ENCODE peak calls at places on chromosomes 3 and 15, in four cellular contexts. I is CD8-positive, alpha-beta T cell; F is pancreas; E is kidney epithelial cell. V is an unnamed sample.

GRCh38 chr3:16583551-16583950 is 21.7 kb downstream of the DAZL start:
- DNase-seq in I (no peak), F (no peak), E (no peak), V (no peak)

GRCh38 chr15:63362873-63363272 is 18.8 kb downstream of the CA12 start:
- DNase-seq in I (no peak), F (no peak), E (no peak), V (peak; percentile 1)

GRCh38 chr15:39511000-39511914 is 69.6 kb upstream of the THBS1 start:
- DNase-seq in I (no peak), F (no peak), E (peak; percentile 50), V (no peak)

GRCh38 chr3:127457094-127457475 is 133.4 kb downstream of the TPRA1 start:
- DNase-seq in I (no peak), F (no peak), E (peak; percentile 25), V (peak; percentile 78)

GRCh38 chr15:92714071-92714456 is 58.5 kb upstream of the FAM174B start:
- DNase-seq in I (no peak), F (no peak), E (no peak), V (peak; percentile 59)

GRCh38 chr3:157239082-157239704 is 79.2 kb upstream of the CCNL1 start:
- DNase-seq in I (peak; percentile 49), F (peak; percentile 47), E (no peak), V (peak; percentile 84)

GRCh38 chr3:152317956-152318355 is 49.2 kb downstream of the MBNL1 start:
- DNase-seq in I (no peak), F (no peak), E (no peak), V (no peak)

GRCh38 chr3:173411288-173412064 is 13.9 kb downstream of the NLGN1 start:
- DNase-seq in I (no peak), F (no peak), E (no peak), V (no peak)

GRCh38 chr15:40308844-40309189 is 1.1 kb upstream of the PLCB2 start:
- DNase-seq in I (no peak), F (peak; percentile 58), E (no peak), V (peak; percentile 80)

GRCh38 chr3:42182555-42182954 is 83.4 kb downstream of the CCK start:
- DNase-seq in I (no peak), F (no peak), E (no peak), V (no peak)

GRCh38 chr15:55615445-55615844 is 27.3 kb upstream of the PYGO1 start:
- DNase-seq in I (no peak), F (no peak), E (no peak), V (no peak)

GRCh38 chr3:44962606-44963393 is 13.2 kb downstream of the ZDHHC3 start:
- DNase-seq in I (no peak), F (no peak), E (no peak), V (no peak)

GRCh38 chr15:88708256-88709054 is 69.6 kb downstream of the ISG20 start:
- DNase-seq in I (no peak), F (no peak), E (no peak), V (no peak)

GRCh38 chr3:67198374-67198773 is 200.3 kb downstream of the KBTBD8 start:
- DNase-seq in I (no peak), F (no peak), E (no peak), V (no peak)

GRCh38 chr15:40594429-40594836 is 384 bp downstream of the KNL1 start:
- DNase-seq in I (no peak), F (peak; percentile 83), E (no peak), V (peak; percentile 81)

GRCh38 chr15:90931737-90932659 is at the start of gene HDDC3:
- DNase-seq in I (peak; percentile 75), F (peak; percentile 95), E (no peak), V (peak; percentile 96)

GRCh38 chr3:179438836-179439235 is 12.4 kb downstream of the GNB4 start:
- DNase-seq in I (no peak), F (no peak), E (no peak), V (no peak)

GRCh38 chr3:149000207-149000745 is 8.9 kb downstream of the GYG1 start:
- DNase-seq in I (no peak), F (no peak), E (no peak), V (no peak)

GRCh38 chr15:77510066-77511044 is 89.7 kb downstream of the HMG20A start:
- DNase-seq in I (no peak), F (no peak), E (no peak), V (no peak)

GRCh38 chr3:159899198-159899597 is 89.4 kb upstream of the IL12A start:
- DNase-seq in I (no peak), F (no peak), E (no peak), V (no peak)

GRCh38 chr3:182710557-182711157 is 82.6 kb upstream of the ATP11B start:
- DNase-seq in I (no peak), F (no peak), E (no peak), V (no peak)

GRCh38 chr15:33451385-33451784 is 140.6 kb downstream of the RYR3 start:
- DNase-seq in I (no peak), F (no peak), E (no peak), V (no peak)

GRCh38 chr15:40590635-40591105 is 3.4 kb upstream of the KNL1 start:
- DNase-seq in I (no peak), F (no peak), E (no peak), V (no peak)

GRCh38 chr15:63726491-63726890 is 107.3 kb downstream of the HERC1 start:
- DNase-seq in I (no peak), F (no peak), E (no peak), V (no peak)

GRCh38 chr3:41997702-41998551 is 36.0 kb upstream of the ULK4 start:
- DNase-seq in I (no peak), F (no peak), E (no peak), V (no peak)

DNA sequence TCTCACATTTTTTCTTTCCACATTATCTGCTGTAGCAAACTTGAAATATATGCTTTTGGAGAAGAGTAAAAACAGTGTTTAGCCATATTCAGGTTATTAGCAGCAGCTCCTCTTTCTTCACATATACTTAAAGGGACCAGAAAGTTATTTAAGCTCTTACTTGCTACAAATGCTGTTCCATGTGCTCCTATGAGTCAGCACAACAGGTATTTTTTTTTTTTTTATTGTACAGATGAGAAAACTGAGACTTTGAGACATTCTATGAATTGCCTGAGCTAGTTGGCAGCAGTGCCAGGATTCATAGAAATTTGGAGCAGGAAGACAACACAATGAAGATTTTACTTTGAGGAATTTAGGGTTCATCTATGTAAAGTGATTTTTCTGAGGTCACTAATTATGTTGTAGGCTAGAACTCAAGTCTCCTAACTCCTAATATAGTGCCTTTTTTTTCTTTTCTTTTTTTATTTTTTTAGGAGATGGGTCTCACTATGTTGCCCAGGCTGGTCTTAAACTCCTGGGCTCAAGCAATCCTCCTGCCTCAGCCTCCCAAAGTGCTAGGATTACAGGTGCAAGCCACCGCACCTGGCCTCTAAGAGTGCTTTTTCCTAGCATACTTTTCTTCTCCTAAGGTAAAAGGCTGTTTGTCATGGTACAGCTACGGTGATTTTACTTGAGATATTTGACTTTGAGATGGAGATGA is 23.6 kb downstream of the SETD5 start:
- DNase-seq in I (no peak), F (no peak), E (no peak), V (no peak)
- H3K4me3 ChIP-seq in I (no peak overlapping the region), F (no peak overlapping the region), E (no peak overlapping the region), V (no peak overlapping the region)

GRCh38 chr3:64685800-64686445 is 1.9 kb downstream of the ADAMTS9 start:
- DNase-seq in I (no peak), F (peak; percentile 88), E (no peak), V (peak; percentile 95)

GRCh38 chr3:64687381-64687780 is 419 bp downstream of the ADAMTS9 start:
- DNase-seq in I (no peak), F (peak; percentile 71), E (no peak), V (no peak)

GRCh38 chr3:64686446-64686908 is 1.3 kb downstream of the ADAMTS9 start:
- DNase-seq in I (no peak), F (peak; percentile 40), E (no peak), V (peak; percentile 80)

GRCh38 chr3:64684715-64685261 is 3.0 kb downstream of the ADAMTS9 start:
- DNase-seq in I (no peak), F (peak; percentile 41), E (no peak), V (peak; percentile 76)

GRCh38 chr3:64685331-64685799 is 2.4 kb downstream of the ADAMTS9 start:
- DNase-seq in I (no peak), F (no peak), E (no peak), V (no peak)
- H3K4me3 ChIP-seq in I (no peak overlapping the region), F (peak overlapping the region; percentile 39), E (peak overlapping the region; percentile 81), V (peak overlapping the region; percentile 74)

GRCh38 chr3:128491071-128491899 is 1.7 kb downstream of the GATA2 start:
- DNase-seq in I (no peak), F (peak; percentile 78), E (no peak), V (peak; percentile 34)
- H3K4me3 ChIP-seq in I (no peak overlapping the region), F (peak overlapping the region; percentile 60), E (no peak overlapping the region), V (peak overlapping the region; percentile 60)

GRCh38 chr15:76056931-76057330 is 2.9 kb upstream of the TMEM266 start:
- DNase-seq in I (no peak), F (no peak), E (no peak), V (no peak)
- H3K4me3 ChIP-seq in I (no peak overlapping the region), F (no peak overlapping the region), E (no peak overlapping the region), V (peak overlapping the region; percentile 27)

GRCh38 chr3:61356678-61357077 is 105.4 kb upstream of the FHIT start:
- DNase-seq in I (no peak), F (no peak), E (no peak), V (no peak)
- H3K4me3 ChIP-seq in I (no peak overlapping the region), F (no peak overlapping the region), E (no peak overlapping the region), V (no peak overlapping the region)

GRCh38 chr3:111081008-111081545 is 9.5 kb downstream of the NECTIN3 start:
- DNase-seq in I (no peak), F (no peak), E (no peak), V (no peak)
- H3K4me3 ChIP-seq in I (no peak overlapping the region), F (no peak overlapping the region), E (no peak overlapping the region), V (no peak overlapping the region)

DNA sequence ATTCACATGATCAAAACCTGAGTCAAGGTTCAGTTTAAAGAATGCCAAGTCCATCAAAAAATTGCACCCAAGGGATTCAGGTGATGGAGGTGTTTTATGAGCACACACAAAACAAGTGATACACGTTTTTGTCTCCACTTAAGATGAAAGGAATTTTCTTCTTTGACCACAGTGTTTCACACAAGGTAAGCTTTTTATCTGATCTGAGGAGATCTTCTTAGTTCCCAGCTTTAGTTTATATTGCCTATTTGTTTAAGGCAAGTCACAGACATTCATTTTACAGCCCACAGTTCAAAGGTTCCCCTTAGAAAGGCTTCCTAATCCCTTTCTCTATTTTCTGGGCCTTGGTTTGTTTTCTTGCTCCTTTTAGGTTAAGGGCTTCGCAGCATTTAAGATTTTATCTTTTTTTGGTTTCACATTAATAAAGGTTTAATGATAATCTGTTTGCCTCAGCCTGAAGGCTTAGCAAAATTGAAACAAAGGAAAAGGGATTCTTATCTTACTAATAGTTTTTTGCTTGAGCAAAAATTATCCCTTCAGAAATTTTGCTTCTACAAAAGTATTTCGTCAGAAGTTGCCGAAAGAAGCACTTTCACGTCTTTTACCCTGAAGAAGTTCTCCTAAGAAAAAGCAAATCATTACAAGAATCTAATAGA is 420.5 kb upstream of the NAALADL2 start:
- DNase-seq in I (no peak), F (no peak), E (no peak), V (no peak)
- H3K4me3 ChIP-seq in I (no peak overlapping the region), F (no peak overlapping the region), E (no peak overlapping the region), V (no peak overlapping the region)

GRCh38 chr3:105865867-105866350 is 2.9 kb downstream of the CBLB start:
- DNase-seq in I (no peak), F (no peak), E (no peak), V (no peak)

GRCh38 chr3:105862217-105862616 is 6.6 kb downstream of the CBLB start:
- DNase-seq in I (no peak), F (no peak), E (no peak), V (no peak)

GRCh38 chr3:105860649-105861048 is 8.2 kb downstream of the CBLB start:
- DNase-seq in I (no peak), F (no peak), E (no peak), V (no peak)

GRCh38 chr3:105865016-105865623 is 3.7 kb downstream of the CBLB start:
- DNase-seq in I (no peak), F (no peak), E (no peak), V (no peak)

GRCh38 chr3:105863608-105864007 is 5.2 kb downstream of the CBLB start:
- DNase-seq in I (no peak), F (no peak), E (no peak), V (no peak)
- H3K4me3 ChIP-seq in I (no peak overlapping the region), F (no peak overlapping the region), E (no peak overlapping the region), V (no peak overlapping the region)

V was measured in upper lobe of right lung.